ENCODE peak calls at places on chromosome 22, in six cellular contexts. One of them, this sample, is unnamed.

GRCh38 chr22:27252282-27253049 is 549.1 kb downstream of the MN1 start:
- DNase-seq in pulmonary artery endothelial cell: no peak
- DNase-seq in skeletal muscle cell: peak
- DNase-seq in NCI-H2227 treated with DMSO at 0.1 percent for 48 hours: no peak
- DNase-seq in GM03348: peak
- DNase-seq in stimulated activated CD4-positive, alpha-beta T cell treated with anti-CD3 and anti-CD28 coated beads, Interleukin-1b, Interleukin-23, amount 100 ng/mL, for 24 hours: no peak
- DNase-seq in this sample: peak

GRCh38 chr22:46891382-46891951 is 129.0 kb downstream of the TBC1D22A start:
- DNase-seq in pulmonary artery endothelial cell: no peak
- DNase-seq in NCI-H2227 treated with DMSO at 0.1 percent for 48 hours: no peak
- DNase-seq in skeletal muscle cell: no peak
- DNase-seq in GM03348: no peak
- DNase-seq in stimulated activated CD4-positive, alpha-beta T cell treated with anti-CD3 and anti-CD28 coated beads, Interleukin-1b, Interleukin-23, amount 100 ng/mL, for 24 hours: no peak
- DNase-seq in this sample: no peak

GRCh38 chr22:19097518-19097917 is 24.7 kb downstream of the DGCR2 start:
- DNase-seq in skeletal muscle cell: no peak
- DNase-seq in GM03348: no peak
- DNase-seq in stimulated activated CD4-positive, alpha-beta T cell treated with anti-CD3 and anti-CD28 coated beads, Interleukin-1b, Interleukin-23, amount 100 ng/mL, for 24 hours: no peak
- DNase-seq in NCI-H2227 treated with DMSO at 0.1 percent for 48 hours: no peak
- DNase-seq in pulmonary artery endothelial cell: no peak
- DNase-seq in this sample: no peak

GRCh38 chr22:46418827-46419226 is 83.3 kb downstream of the TRMU start:
- DNase-seq in skeletal muscle cell: no peak
- DNase-seq in NCI-H2227 treated with DMSO at 0.1 percent for 48 hours: no peak
- DNase-seq in pulmonary artery endothelial cell: no peak
- DNase-seq in GM03348: no peak
- DNase-seq in stimulated activated CD4-positive, alpha-beta T cell treated with anti-CD3 and anti-CD28 coated beads, Interleukin-1b, Interleukin-23, amount 100 ng/mL, for 24 hours: no peak
- DNase-seq in this sample: no peak

GRCh38 chr22:17035246-17035645 is 27.2 kb upstream of the GAB4 start:
- DNase-seq in GM03348: no peak
- DNase-seq in NCI-H2227 treated with DMSO at 0.1 percent for 48 hours: no peak
- DNase-seq in skeletal muscle cell: no peak
- DNase-seq in stimulated activated CD4-positive, alpha-beta T cell treated with anti-CD3 and anti-CD28 coated beads, Interleukin-1b, Interleukin-23, amount 100 ng/mL, for 24 hours: no peak
- DNase-seq in pulmonary artery endothelial cell: no peak
- DNase-seq in this sample: no peak

GRCh38 chr22:45703758-45704157 is 32.1 kb downstream of the ATXN10 start:
- DNase-seq in stimulated activated CD4-positive, alpha-beta T cell treated with anti-CD3 and anti-CD28 coated beads, Interleukin-1b, Interleukin-23, amount 100 ng/mL, for 24 hours: no peak
- DNase-seq in pulmonary artery endothelial cell: no peak
- DNase-seq in NCI-H2227 treated with DMSO at 0.1 percent for 48 hours: no peak
- DNase-seq in GM03348: no peak
- DNase-seq in skeletal muscle cell: no peak
- DNase-seq in this sample: no peak

GRCh38 chr22:50443202-50443601 is 31.6 kb downstream of the SBF1 start:
- DNase-seq in skeletal muscle cell: no peak
- DNase-seq in pulmonary artery endothelial cell: no peak
- DNase-seq in GM03348: no peak
- DNase-seq in stimulated activated CD4-positive, alpha-beta T cell treated with anti-CD3 and anti-CD28 coated beads, Interleukin-1b, Interleukin-23, amount 100 ng/mL, for 24 hours: no peak
- DNase-seq in NCI-H2227 treated with DMSO at 0.1 percent for 48 hours: no peak
- DNase-seq in this sample: no peak

GRCh38 chr22:37063436-37064420 is 12.2 kb downstream of the KCTD17 start:
- DNase-seq in GM03348: no peak
- DNase-seq in pulmonary artery endothelial cell: no peak
- DNase-seq in skeletal muscle cell: no peak
- DNase-seq in NCI-H2227 treated with DMSO at 0.1 percent for 48 hours: no peak
- DNase-seq in stimulated activated CD4-positive, alpha-beta T cell treated with anti-CD3 and anti-CD28 coated beads, Interleukin-1b, Interleukin-23, amount 100 ng/mL, for 24 hours: no peak
- DNase-seq in this sample: no peak

GRCh38 chr22:25942126-25942988 is 200.4 kb downstream of the MYO18B start:
- DNase-seq in pulmonary artery endothelial cell: no peak
- DNase-seq in NCI-H2227 treated with DMSO at 0.1 percent for 48 hours: no peak
- DNase-seq in stimulated activated CD4-positive, alpha-beta T cell treated with anti-CD3 and anti-CD28 coated beads, Interleukin-1b, Interleukin-23, amount 100 ng/mL, for 24 hours: no peak
- DNase-seq in GM03348: no peak
- DNase-seq in skeletal muscle cell: peak
- DNase-seq in this sample: no peak

GRCh38 chr22:48592931-48593330 is 1234.7 kb downstream of the BRD1 start:
- DNase-seq in pulmonary artery endothelial cell: no peak
- DNase-seq in skeletal muscle cell: no peak
- DNase-seq in GM03348: no peak
- DNase-seq in stimulated activated CD4-positive, alpha-beta T cell treated with anti-CD3 and anti-CD28 coated beads, Interleukin-1b, Interleukin-23, amount 100 ng/mL, for 24 hours: no peak
- DNase-seq in NCI-H2227 treated with DMSO at 0.1 percent for 48 hours: no peak
- DNase-seq in this sample: no peak

GRCh38 chr22:30893434-30894370 is 74.9 kb downstream of the MORC2 start:
- DNase-seq in stimulated activated CD4-positive, alpha-beta T cell treated with anti-CD3 and anti-CD28 coated beads, Interleukin-1b, Interleukin-23, amount 100 ng/mL, for 24 hours: no peak
- DNase-seq in skeletal muscle cell: no peak
- DNase-seq in GM03348: no peak
- DNase-seq in pulmonary artery endothelial cell: no peak
- DNase-seq in NCI-H2227 treated with DMSO at 0.1 percent for 48 hours: no peak
- DNase-seq in this sample: no peak

This sample was measured in left ventricle myocardium inferior.